ENCODE peak calls at places on chromosomes 13 and 19, in seven cellular contexts. One of them, this sample, is unnamed.

GRCh38 chr13:31775686-31776085 is 36.4 kb downstream of the RXFP2 start:
- DNase-seq in sigmoid colon: peak
- DNase-seq in PC-9: no peak
- DNase-seq in right cardiac atrium: peak
- DNase-seq in transverse colon: no peak
- DNase-seq in tibial artery: peak
- DNase-seq in SJSA1: no peak
- DNase-seq in this sample: no peak

GRCh38 chr19:54455786-54456422 is 6.9 kb downstream of the LENG8 start:
- DNase-seq in sigmoid colon: no peak
- DNase-seq in PC-9: no peak
- DNase-seq in right cardiac atrium: peak
- DNase-seq in transverse colon: no peak
- DNase-seq in tibial artery: no peak
- DNase-seq in SJSA1: no peak
- DNase-seq in this sample: no peak

GRCh38 chr13:52348983-52349780 is 56.8 kb downstream of the THSD1 start:
- DNase-seq in sigmoid colon: no peak
- DNase-seq in PC-9: no peak
- DNase-seq in right cardiac atrium: no peak
- DNase-seq in transverse colon: no peak
- DNase-seq in tibial artery: no peak
- DNase-seq in SJSA1: no peak
- DNase-seq in this sample: no peak

GRCh38 chr19:38255759-38256052 is 468 bp downstream of the PPP1R14A start:
- DNase-seq in sigmoid colon: no peak
- DNase-seq in PC-9: no peak
- DNase-seq in right cardiac atrium: no peak
- DNase-seq in transverse colon: no peak
- DNase-seq in tibial artery: peak
- DNase-seq in SJSA1: no peak
- DNase-seq in this sample: no peak

GRCh38 chr19:33864311-33864850 is 67.7 kb downstream of the KCTD15 start:
- DNase-seq in sigmoid colon: no peak
- DNase-seq in PC-9: no peak
- DNase-seq in right cardiac atrium: no peak
- DNase-seq in transverse colon: peak
- DNase-seq in tibial artery: no peak
- DNase-seq in SJSA1: no peak
- DNase-seq in this sample: no peak

GRCh38 chr13:72462726-72463125 is 264.7 kb downstream of the MZT1 start:
- DNase-seq in sigmoid colon: no peak
- DNase-seq in PC-9: no peak
- DNase-seq in right cardiac atrium: no peak
- DNase-seq in transverse colon: no peak
- DNase-seq in tibial artery: no peak
- DNase-seq in SJSA1: no peak
- DNase-seq in this sample: no peak

GRCh38 chr13:95714142-95714832 is 37.3 kb downstream of the DNAJC3 start:
- DNase-seq in sigmoid colon: no peak
- DNase-seq in PC-9: no peak
- DNase-seq in right cardiac atrium: no peak
- DNase-seq in transverse colon: no peak
- DNase-seq in tibial artery: no peak
- DNase-seq in SJSA1: peak
- DNase-seq in this sample: no peak

GRCh38 chr13:90287521-90287920 is 1060.0 kb upstream of the MIR17HG start:
- DNase-seq in sigmoid colon: no peak
- DNase-seq in PC-9: no peak
- DNase-seq in right cardiac atrium: no peak
- DNase-seq in transverse colon: no peak
- DNase-seq in tibial artery: no peak
- DNase-seq in SJSA1: no peak
- DNase-seq in this sample: no peak

GRCh38 chr13:104779311-104779710 is 1713.1 kb upstream of the SLC10A2 start:
- DNase-seq in sigmoid colon: no peak
- DNase-seq in PC-9: no peak
- DNase-seq in right cardiac atrium: no peak
- DNase-seq in transverse colon: no peak
- DNase-seq in tibial artery: no peak
- DNase-seq in SJSA1: no peak
- DNase-seq in this sample: no peak

GRCh38 chr13:98791611-98792010 is 39.1 kb upstream of the SLC15A1 start:
- DNase-seq in sigmoid colon: no peak
- DNase-seq in PC-9: no peak
- DNase-seq in right cardiac atrium: no peak
- DNase-seq in transverse colon: no peak
- DNase-seq in tibial artery: no peak
- DNase-seq in SJSA1: no peak
- DNase-seq in this sample: no peak

GRCh38 chr13:47188802-47189201 is 291.9 kb upstream of the HTR2A start:
- DNase-seq in sigmoid colon: no peak
- DNase-seq in PC-9: peak
- DNase-seq in right cardiac atrium: no peak
- DNase-seq in transverse colon: no peak
- DNase-seq in tibial artery: no peak
- DNase-seq in SJSA1: no peak
- DNase-seq in this sample: no peak

GRCh38 chr13:112953591-112954487 is 15.2 kb upstream of the MCF2L start:
- DNase-seq in sigmoid colon: peak
- DNase-seq in PC-9: no peak
- DNase-seq in right cardiac atrium: no peak
- DNase-seq in transverse colon: no peak
- DNase-seq in tibial artery: peak
- DNase-seq in SJSA1: no peak
- DNase-seq in this sample: no peak

GRCh38 chr13:99617474-99618255 is 116.4 kb downstream of the TM9SF2 start:
- DNase-seq in sigmoid colon: no peak
- DNase-seq in PC-9: no peak
- DNase-seq in right cardiac atrium: peak
- DNase-seq in transverse colon: peak
- DNase-seq in tibial artery: peak
- DNase-seq in SJSA1: peak
- DNase-seq in this sample: no peak

GRCh38 chr13:111398715-111399299 is 78.4 kb downstream of the TEX29 start:
- DNase-seq in sigmoid colon: peak
- DNase-seq in PC-9: no peak
- DNase-seq in right cardiac atrium: no peak
- DNase-seq in transverse colon: no peak
- DNase-seq in tibial artery: peak
- DNase-seq in SJSA1: no peak
- DNase-seq in this sample: no peak

GRCh38 chr19:42233106-42233505 is 9.3 kb downstream of the GSK3A start:
- DNase-seq in sigmoid colon: no peak
- DNase-seq in PC-9: no peak
- DNase-seq in right cardiac atrium: no peak
- DNase-seq in transverse colon: no peak
- DNase-seq in tibial artery: no peak
- DNase-seq in SJSA1: no peak
- DNase-seq in this sample: no peak

GRCh38 chr19:33260628-33261418 is 35.2 kb upstream of the SLC7A10 start:
- DNase-seq in sigmoid colon: no peak
- DNase-seq in PC-9: no peak
- DNase-seq in right cardiac atrium: peak
- DNase-seq in transverse colon: no peak
- DNase-seq in tibial artery: no peak
- DNase-seq in SJSA1: no peak
- DNase-seq in this sample: no peak

GRCh38 chr13:91216928-91217700 is 130.4 kb upstream of the MIR17HG start:
- DNase-seq in sigmoid colon: no peak
- DNase-seq in PC-9: no peak
- DNase-seq in right cardiac atrium: no peak
- DNase-seq in transverse colon: no peak
- DNase-seq in tibial artery: no peak
- DNase-seq in SJSA1: no peak
- DNase-seq in this sample: no peak

DNA sequence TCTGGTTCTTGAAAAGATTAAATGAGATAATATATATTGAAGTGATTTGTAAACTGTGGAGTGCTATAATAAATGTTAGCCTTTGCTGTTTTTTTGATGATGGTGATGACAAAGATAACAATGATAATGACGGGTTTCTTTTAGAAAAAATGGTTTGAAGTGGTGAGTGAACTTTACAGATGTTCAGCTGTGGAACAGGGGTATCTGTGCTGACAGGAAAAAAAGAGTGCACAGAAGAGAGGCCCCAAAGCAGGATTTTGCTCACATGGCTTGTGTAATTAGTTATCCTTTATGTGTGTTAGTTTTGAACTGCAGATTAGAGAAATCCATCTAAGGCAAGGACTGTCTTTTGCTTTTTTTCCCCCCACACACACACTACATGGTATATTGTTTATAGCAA is 119.2 kb downstream of the CYSLTR2 start:
- DNase-seq in sigmoid colon: no peak
- DNase-seq in PC-9: no peak
- DNase-seq in right cardiac atrium: no peak
- DNase-seq in transverse colon: no peak
- DNase-seq in tibial artery: no peak
- DNase-seq in SJSA1: no peak
- DNase-seq in this sample: no peak
- H3K4me3 ChIP-seq in sigmoid colon: no peak
- H3K4me3 ChIP-seq in PC-9: no peak
- H3K4me3 ChIP-seq in right cardiac atrium: no peak
- H3K4me3 ChIP-seq in transverse colon: no peak
- H3K4me3 ChIP-seq in tibial artery: no peak
- H3K4me3 ChIP-seq in SJSA1: no peak
- H3K4me3 ChIP-seq in this sample: no peak

DNA sequence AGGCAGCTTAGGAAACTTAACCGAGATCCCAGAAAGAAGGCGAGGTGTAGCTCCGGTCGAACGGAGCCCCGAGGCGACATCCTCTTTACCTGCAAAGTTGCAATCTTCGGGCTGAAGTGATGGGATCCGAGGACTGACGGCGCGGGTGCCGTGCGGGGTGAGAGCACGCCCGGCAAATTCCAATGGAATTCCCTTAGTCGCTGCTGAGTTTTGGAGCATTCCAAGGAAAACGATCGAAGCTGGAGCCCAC is 141 bp downstream of the TRPC4 start:
- DNase-seq in sigmoid colon: no peak
- DNase-seq in PC-9: peak
- DNase-seq in right cardiac atrium: no peak
- DNase-seq in transverse colon: no peak
- DNase-seq in tibial artery: no peak
- DNase-seq in SJSA1: no peak
- DNase-seq in this sample: no peak
- H3K27ac ChIP-seq in sigmoid colon: peak
- H3K27ac ChIP-seq in PC-9: no peak
- H3K27ac ChIP-seq in right cardiac atrium: no peak
- H3K27ac ChIP-seq in transverse colon: peak
- H3K27ac ChIP-seq in tibial artery: peak
- H3K27ac ChIP-seq in SJSA1: peak
- H3K27ac ChIP-seq in this sample: no peak

DNA sequence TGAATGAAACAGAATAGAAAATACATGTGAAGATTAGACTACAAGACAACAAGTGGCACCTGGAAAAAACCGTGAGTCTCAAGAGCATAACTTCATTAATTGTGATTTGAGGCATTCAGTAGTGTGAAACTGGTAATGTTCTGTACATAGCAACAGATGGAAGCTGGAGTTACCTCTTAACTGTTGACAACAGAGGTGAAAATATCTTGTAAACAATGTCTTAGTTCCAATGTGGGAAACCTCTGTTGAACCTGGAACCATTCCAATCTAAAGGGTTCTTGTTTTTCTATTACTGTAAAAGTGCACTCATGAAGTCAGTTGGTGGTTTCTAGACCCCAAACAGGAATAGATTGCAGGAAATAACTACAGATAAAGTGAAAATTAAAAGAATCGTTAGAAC is 728.4 kb downstream of the SLITRK1 start:
- DNase-seq in sigmoid colon: no peak
- DNase-seq in PC-9: no peak
- DNase-seq in right cardiac atrium: no peak
- DNase-seq in transverse colon: no peak
- DNase-seq in tibial artery: no peak
- DNase-seq in SJSA1: no peak
- DNase-seq in this sample: no peak
- H3K4me3 ChIP-seq in sigmoid colon: no peak
- H3K4me3 ChIP-seq in PC-9: no peak
- H3K4me3 ChIP-seq in right cardiac atrium: no peak
- H3K4me3 ChIP-seq in transverse colon: no peak
- H3K4me3 ChIP-seq in tibial artery: no peak
- H3K4me3 ChIP-seq in SJSA1: no peak
- H3K4me3 ChIP-seq in this sample: no peak

DNA sequence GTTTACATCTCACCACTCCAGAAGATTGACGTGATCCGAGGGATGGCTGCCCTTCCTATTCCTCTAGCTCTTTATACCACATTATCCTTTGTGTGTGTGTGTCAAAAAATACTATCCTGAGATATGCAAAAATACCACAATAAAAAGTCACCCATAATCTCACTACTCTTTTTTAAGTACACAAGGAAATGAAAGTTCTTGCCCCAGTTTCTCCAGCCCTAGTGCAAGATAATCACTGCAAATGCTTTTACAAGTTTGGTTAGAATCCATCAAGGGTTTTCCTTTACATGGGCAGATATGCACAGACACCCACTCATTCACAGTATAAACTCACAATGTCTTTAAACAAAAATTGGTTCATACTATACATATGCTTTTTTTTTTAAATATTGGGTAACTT is 89.3 kb downstream of the DIAPH3 start:
- DNase-seq in sigmoid colon: no peak
- DNase-seq in PC-9: no peak
- DNase-seq in right cardiac atrium: no peak
- DNase-seq in transverse colon: no peak
- DNase-seq in tibial artery: no peak
- DNase-seq in SJSA1: no peak
- DNase-seq in this sample: no peak
- H3K27ac ChIP-seq in sigmoid colon: no peak
- H3K27ac ChIP-seq in PC-9: no peak
- H3K27ac ChIP-seq in right cardiac atrium: no peak
- H3K27ac ChIP-seq in transverse colon: no peak
- H3K27ac ChIP-seq in tibial artery: no peak
- H3K27ac ChIP-seq in SJSA1: no peak
- H3K27ac ChIP-seq in this sample: no peak

GRCh38 chr19:18967358-18968146 is 26.5 kb upstream of the HOMER3 start:
- DNase-seq in sigmoid colon: peak
- DNase-seq in PC-9: no peak
- DNase-seq in right cardiac atrium: peak
- DNase-seq in transverse colon: peak
- DNase-seq in tibial artery: peak
- DNase-seq in SJSA1: peak
- DNase-seq in this sample: peak
- H3K4me3 ChIP-seq in sigmoid colon: no peak
- H3K4me3 ChIP-seq in PC-9: no peak
- H3K4me3 ChIP-seq in right cardiac atrium: no peak
- H3K4me3 ChIP-seq in transverse colon: no peak
- H3K4me3 ChIP-seq in tibial artery: no peak
- H3K4me3 ChIP-seq in SJSA1: no peak
- H3K4me3 ChIP-seq in this sample: no peak

DNA sequence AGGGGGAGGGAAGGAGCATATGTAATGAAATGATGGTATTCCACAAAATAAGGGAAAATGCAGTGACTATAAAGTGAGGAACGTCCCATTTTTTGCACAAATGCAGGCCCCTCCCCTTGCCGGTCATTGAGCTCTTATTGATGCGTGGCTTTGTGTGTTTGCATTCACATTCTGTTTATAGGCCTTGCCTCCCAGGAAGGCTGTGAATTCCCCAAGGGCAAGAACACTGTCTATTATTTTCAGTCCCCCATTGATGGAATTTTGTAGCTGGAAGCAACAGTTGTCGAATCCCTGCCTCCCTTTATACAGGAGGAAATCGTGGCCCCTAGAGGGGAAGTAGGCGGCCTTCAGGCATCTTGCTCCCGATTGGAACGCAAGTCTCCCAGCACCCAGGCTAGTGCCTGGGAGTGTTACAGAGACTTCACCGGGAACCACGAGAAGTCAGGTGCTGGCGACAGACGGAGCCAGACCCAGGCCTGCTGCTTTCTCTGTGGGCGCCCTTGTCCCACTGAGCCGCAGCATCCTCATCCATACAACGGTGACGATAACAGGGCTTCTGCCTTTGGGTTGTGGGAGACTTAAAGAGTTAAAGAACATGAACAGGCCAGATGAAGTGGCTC is 6.9 kb downstream of the SBSN start:
- DNase-seq in sigmoid colon: no peak
- DNase-seq in PC-9: no peak
- DNase-seq in right cardiac atrium: peak
- DNase-seq in transverse colon: no peak
- DNase-seq in tibial artery: no peak
- DNase-seq in SJSA1: no peak
- DNase-seq in this sample: no peak
- H3K27ac ChIP-seq in sigmoid colon: no peak
- H3K27ac ChIP-seq in PC-9: no peak
- H3K27ac ChIP-seq in right cardiac atrium: no peak
- H3K27ac ChIP-seq in transverse colon: no peak
- H3K27ac ChIP-seq in tibial artery: no peak
- H3K27ac ChIP-seq in SJSA1: no peak
- H3K27ac ChIP-seq in this sample: no peak

This sample was measured in esophagus squamous epithelium.